ENCODE peak calls at places on chromosome 6, in nine cellular contexts. K, A, G, D, X, C, E, B and H are unnamed samples.

GRCh38 chr6:56299916-56300315 is 52.5 kb upstream of the COL21A1 start:
- DNase-seq in K (no peak), A (no peak), G (no peak), D (no peak), X (no peak), C (no peak), E (no peak), B (no peak), H (no peak)

GRCh38 chr6:6758915-6759654 is 170.6 kb downstream of the LY86 start:
- DNase-seq in K (peak), A (peak), G (peak), D (no peak), X (peak), C (peak), E (peak), B (peak), H (peak)

GRCh38 chr6:30557683-30557981 is 537 bp downstream of the PRR3 start:
- DNase-seq in K (no peak), A (no peak), G (no peak), D (no peak), X (no peak), C (peak), E (no peak), B (no peak), H (no peak)

GRCh38 chr6:111605100-111605748 is 454 bp downstream of the TRAF3IP2 start:
- DNase-seq in K (peak), A (peak), G (peak), D (no peak), X (peak), C (peak), E (peak), B (peak), H (no peak)

GRCh38 chr6:132333639-132334516 is 67.4 kb downstream of the MOXD1 start:
- DNase-seq in K (peak), A (peak), G (no peak), D (peak), X (no peak), C (no peak), E (peak), B (peak), H (peak)

GRCh38 chr6:20577280-20577679 is 43.0 kb downstream of the CDKAL1 start:
- DNase-seq in K (no peak), A (no peak), G (no peak), D (no peak), X (no peak), C (no peak), E (no peak), B (no peak), H (no peak)

GRCh38 chr6:122869437-122870024 is 80.5 kb downstream of the SMPDL3A start:
- DNase-seq in K (peak), A (no peak), G (peak), D (peak), X (no peak), C (peak), E (peak), B (peak), H (peak)

GRCh38 chr6:42010185-42010872 is 40.0 kb upstream of the TAF8 start:
- DNase-seq in K (no peak), A (no peak), G (peak), D (no peak), X (no peak), C (peak), E (no peak), B (no peak), H (no peak)

GRCh38 chr6:28208180-28208659 is 16.9 kb upstream of the ZSCAN9 start:
- DNase-seq in K (no peak), A (no peak), G (no peak), D (no peak), X (no peak), C (no peak), E (no peak), B (peak), H (no peak)

GRCh38 chr6:7129784-7130569 is 22.2 kb downstream of the RREB1 start:
- DNase-seq in K (no peak), A (no peak), G (no peak), D (no peak), X (peak), C (no peak), E (no peak), B (peak), H (no peak)

GRCh38 chr6:126718600-126719327 is 378.8 kb downstream of the CENPW start:
- DNase-seq in K (no peak), A (no peak), G (no peak), D (no peak), X (no peak), C (no peak), E (no peak), B (no peak), H (no peak)

GRCh38 chr6:149128489-149129145 is 188.9 kb upstream of the TAB2 start:
- DNase-seq in K (no peak), A (no peak), G (no peak), D (no peak), X (no peak), C (no peak), E (no peak), B (no peak), H (no peak)

GRCh38 chr6:2969549-2969948 is 1.8 kb downstream of the SERPINB6 start:
- DNase-seq in K (no peak), A (no peak), G (no peak), D (no peak), X (no peak), C (no peak), E (no peak), B (no peak), H (no peak)

GRCh38 chr6:90414352-90414751 is 117.7 kb upstream of the BACH2 start:
- DNase-seq in K (no peak), A (no peak), G (no peak), D (no peak), X (no peak), C (no peak), E (no peak), B (no peak), H (no peak)

GRCh38 chr6:6725120-6725833 is 136.8 kb downstream of the LY86 start:
- DNase-seq in K (no peak), A (no peak), G (peak), D (no peak), X (no peak), C (no peak), E (no peak), B (no peak), H (no peak)

GRCh38 chr6:10880366-10880765 is 1.5 kb downstream of the GCM2 start:
- DNase-seq in K (no peak), A (no peak), G (no peak), D (no peak), X (no peak), C (no peak), E (no peak), B (no peak), H (no peak)

GRCh38 chr6:109869398-109870165 is 108.5 kb upstream of the GPR6 start:
- DNase-seq in K (no peak), A (no peak), G (no peak), D (no peak), X (no peak), C (no peak), E (no peak), B (no peak), H (no peak)

GRCh38 chr6:140602431-140602836 is 1228.0 kb upstream of the CITED2 start:
- DNase-seq in K (no peak), A (no peak), G (no peak), D (no peak), X (no peak), C (no peak), E (no peak), B (peak), H (no peak)

GRCh38 chr6:106614592-106615301 is 14.6 kb downstream of the RTN4IP1 start:
- DNase-seq in K (no peak), A (no peak), G (no peak), D (no peak), X (no peak), C (no peak), E (no peak), B (no peak), H (no peak)

GRCh38 chr6:34412054-34412453 is 13.8 kb downstream of the RPS10 start:
- DNase-seq in K (no peak), A (no peak), G (no peak), D (no peak), X (no peak), C (no peak), E (no peak), B (peak), H (no peak)

GRCh38 chr6:15709665-15710269 is 46.9 kb upstream of the DTNBP1 start:
- DNase-seq in K (no peak), A (no peak), G (no peak), D (no peak), X (no peak), C (no peak), E (no peak), B (no peak), H (no peak)

GRCh38 chr6:14321992-14322772 is 204.6 kb downstream of the CD83 start:
- DNase-seq in K (no peak), A (no peak), G (no peak), D (no peak), X (no peak), C (no peak), E (no peak), B (no peak), H (no peak)

GRCh38 chr6:153568601-153569000 is 437.5 kb upstream of the RGS17 start:
- DNase-seq in K (peak), A (no peak), G (no peak), D (peak), X (no peak), C (no peak), E (peak), B (peak), H (peak)